ENCODE peak calls at places on chromosomes 16 and 17, in four cellular contexts. J, D, E and R are unnamed samples.

GRCh38 chr17:77898521-77899434 is 59.7 kb upstream of the TNRC6C start:
- DNase-seq in J (no peak), D (no peak), E (no peak), R (no peak)

GRCh38 chr16:72940886-72941285 is 107.0 kb downstream of the ZFHX3 start:
- DNase-seq in J (no peak), D (no peak), E (no peak), R (no peak)

GRCh38 chr17:66518677-66519076 is 216.3 kb downstream of the PRKCA start:
- DNase-seq in J (no peak), D (no peak), E (no peak), R (no peak)

GRCh38 chr16:53973021-53973420 is 269.1 kb downstream of the FTO start:
- DNase-seq in J (no peak), D (no peak), E (no peak), R (no peak)

GRCh38 chr16:55494994-55495421 is 13.9 kb upstream of the LPCAT2 start:
- DNase-seq in J (no peak), D (peak; percentile 32), E (peak; percentile 85), R (no peak)

GRCh38 chr17:31919802-31920525 is 16.8 kb upstream of the SUZ12 start:
- DNase-seq in J (no peak), D (no peak), E (no peak), R (no peak)

GRCh38 chr17:66720567-66720966 is 114.3 kb upstream of the CACNG5 start:
- DNase-seq in J (no peak), D (no peak), E (no peak), R (no peak)

GRCh38 chr16:11585460-11586374 is 1.0 kb downstream of the LITAF start:
- DNase-seq in J (no peak), D (no peak), E (no peak), R (peak; percentile 25)

GRCh38 chr16:14071576-14072271 is 605 bp downstream of the MRTFB start:
- DNase-seq in J (no peak), D (peak; percentile 2), E (peak; percentile 25), R (no peak)

GRCh38 chr16:2285731-2286191 is 17.8 kb upstream of the RNPS1 start:
- DNase-seq in J (no peak), D (no peak), E (no peak), R (no peak)

GRCh38 chr16:11140867-11141266 is 115.1 kb downstream of the SOCS1 start:
- DNase-seq in J (no peak), D (no peak), E (no peak), R (no peak)

GRCh38 chr17:51372345-51373004 is 112.1 kb downstream of the UTP18 start:
- DNase-seq in J (peak; percentile 17), D (peak; percentile 73), E (peak; percentile 71), R (peak; percentile 55)

GRCh38 chr17:81579821-81580321 is 27.7 kb upstream of the FAAP100 start:
- DNase-seq in J (no peak), D (no peak), E (no peak), R (no peak)

GRCh38 chr16:67521095-67521804 is 7.4 kb upstream of the RIPOR1 start:
- DNase-seq in J (peak; percentile 86), D (peak; percentile 97), E (peak; percentile 97), R (peak; percentile 82)

GRCh38 chr16:57725976-57726375 is 9.6 kb upstream of the KATNB1 start:
- DNase-seq in J (no peak), D (no peak), E (no peak), R (no peak)
- H2AFZ ChIP-seq in J (no peak overlapping the region), D (no peak overlapping the region), E (no peak overlapping the region), R (no peak overlapping the region)

GRCh38 chr16:52547001-52547833 is at the start of gene TOX3:
- DNase-seq in J (no peak), D (no peak), E (no peak), R (no peak)
- H2AFZ ChIP-seq in J (no peak within 1 kb of the TSS), D (no peak within 1 kb of the TSS), E (no peak within 1 kb of the TSS), R (no peak within 1 kb of the TSS)

DNA sequence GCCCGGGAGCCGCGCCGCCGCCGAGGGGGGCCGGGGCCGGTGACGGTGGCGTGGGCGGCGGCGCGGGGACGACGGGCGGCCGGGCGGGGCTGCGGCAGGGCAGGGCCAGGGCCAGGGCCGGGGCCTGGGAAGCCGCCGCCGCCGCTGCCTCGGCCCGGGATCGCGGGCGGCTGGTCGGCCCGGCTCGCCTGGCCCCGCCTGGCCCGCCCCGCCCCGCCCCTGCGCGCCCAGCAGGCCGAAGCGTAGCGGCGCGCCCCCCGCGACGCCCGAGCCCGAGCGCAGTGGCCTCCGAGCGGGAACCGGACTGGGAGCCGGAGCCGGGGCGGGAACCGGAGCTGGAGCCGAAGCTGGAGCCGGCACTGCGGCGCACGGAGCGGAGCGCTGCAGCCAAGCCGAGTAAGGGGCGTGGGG is at the start of gene BEAN1:
- DNase-seq in J (no peak), D (peak; percentile 17), E (no peak), R (no peak)
- H2AFZ ChIP-seq in J (peak within 1 kb of the TSS; percentile 73), D (peak within 1 kb of the TSS; percentile 57), E (peak within 1 kb of the TSS; percentile 6), R (no peak within 1 kb of the TSS)

GRCh38 chr16:69651217-69651616 is 75.1 kb downstream of the NQO1 start:
- DNase-seq in J (no peak), D (no peak), E (no peak), R (no peak)

GRCh38 chr16:69660166-69660565 is 66.2 kb downstream of the NQO1 start:
- DNase-seq in J (no peak), D (no peak), E (no peak), R (no peak)

DNA sequence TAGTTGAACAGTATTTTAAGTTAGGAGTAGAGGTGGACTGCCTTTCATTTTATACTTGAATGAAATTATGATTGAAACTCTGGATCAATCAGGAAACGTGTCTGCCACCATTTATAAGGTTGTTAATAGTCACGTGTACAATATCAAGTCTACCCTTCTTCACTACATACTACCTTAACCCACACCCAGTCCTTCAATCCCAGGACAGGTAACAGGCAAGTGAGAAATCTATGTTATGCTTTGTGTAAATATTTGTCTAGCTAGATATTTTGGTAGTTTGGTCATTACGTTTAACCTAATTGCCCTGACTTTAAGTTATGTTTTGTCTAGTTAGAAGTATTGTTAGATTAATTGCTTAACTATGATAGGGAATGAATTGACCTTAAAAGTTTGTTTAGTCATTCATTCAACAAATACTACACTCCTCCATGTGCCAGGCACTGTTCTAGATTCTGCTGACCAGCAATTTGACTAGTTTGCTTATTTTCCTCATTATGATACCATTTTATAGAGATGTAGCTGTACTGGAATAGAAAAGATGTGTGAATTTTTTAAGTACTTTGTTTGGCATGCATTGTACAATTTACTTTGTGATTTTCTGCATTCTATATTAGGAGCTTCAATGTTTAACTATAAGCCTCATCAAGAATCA is 72.0 kb downstream of the NQO1 start:
- DNase-seq in J (no peak), D (no peak), E (no peak), R (no peak)
- H2AFZ ChIP-seq in J (no peak overlapping the region), D (no peak overlapping the region), E (no peak overlapping the region), R (no peak overlapping the region)

GRCh38 chr17:29219378-29220047 is 27.1 kb upstream of the CRYBA1 start:
- DNase-seq in J (no peak), D (peak; percentile 82), E (peak; percentile 86), R (peak; percentile 70)

GRCh38 chr17:29225388-29225787 is 21.3 kb upstream of the CRYBA1 start:
- DNase-seq in J (no peak), D (no peak), E (no peak), R (no peak)
- H2AFZ ChIP-seq in J (no peak overlapping the region), D (no peak overlapping the region), E (no peak overlapping the region), R (no peak overlapping the region)

DNA sequence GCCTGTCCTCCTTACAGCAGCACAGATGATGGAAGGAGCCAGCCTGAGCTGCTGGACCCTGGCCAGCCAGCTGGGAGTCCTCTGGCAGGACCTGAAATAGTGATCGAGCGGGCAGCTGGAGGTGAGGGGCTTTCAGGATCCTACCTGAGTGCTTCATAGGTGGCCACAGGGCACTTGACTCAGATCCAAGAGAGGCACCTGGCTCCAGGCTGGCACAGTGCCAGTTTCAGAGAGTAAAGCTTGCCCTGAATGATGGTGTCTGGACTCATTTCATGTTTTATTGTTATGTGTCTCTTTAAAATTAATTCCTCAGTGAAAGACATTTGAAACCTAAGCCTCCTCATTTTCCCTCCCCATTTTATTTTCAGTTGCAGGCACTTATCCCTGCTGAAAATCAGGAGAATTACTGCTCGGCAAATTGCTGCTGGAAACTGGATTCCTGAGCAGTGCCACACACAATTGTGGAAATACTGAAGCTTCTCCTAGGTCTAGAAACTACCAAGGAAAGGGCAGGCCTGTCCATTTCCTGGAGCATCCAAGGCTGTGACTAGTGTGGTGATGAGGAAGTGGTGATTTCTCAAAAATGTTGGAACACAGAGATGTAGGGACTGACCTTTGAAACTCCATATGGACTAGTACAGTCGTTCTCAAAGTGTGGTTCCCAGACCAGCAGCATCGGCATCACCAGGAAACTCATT is 16.1 kb upstream of the ADAMTS18 start:
- DNase-seq in J (no peak), D (no peak), E (no peak), R (no peak)
- H2AFZ ChIP-seq in J (no peak overlapping the region), D (no peak overlapping the region), E (no peak overlapping the region), R (no peak overlapping the region)

GRCh38 chr16:75256871-75257343 is 5.5 kb upstream of the BCAR1 start:
- DNase-seq in J (no peak), D (no peak), E (peak; percentile 47), R (no peak)
- H2AFZ ChIP-seq in J (no peak overlapping the region), D (no peak overlapping the region), E (no peak overlapping the region), R (no peak overlapping the region)